ENCODE peak calls at places on chromosomes 3 and 15, in eight cellular contexts. One of them, this sample, is unnamed. For H3K4me1, the result is how much of the 10 kb centered on the place peaks cover.

GRCh38 chr15:72161351-72162132 is 36.0 kb downstream of the GRAMD2A start:
- DNase-seq in GM23248: no peak
- DNase-seq in H1: no peak
- DNase-seq in neuronal stem cell: peak
- DNase-seq in trophoblast cell: peak
- DNase-seq in MM.1S: no peak
- DNase-seq in DND-41: no peak
- DNase-seq in HCT116: no peak
- DNase-seq in this sample: no peak

GRCh38 chr15:65410036-65410435 is 12.7 kb downstream of the IGDCC4 start:
- DNase-seq in neuronal stem cell: no peak
- DNase-seq in GM23248: no peak
- DNase-seq in MM.1S: no peak
- DNase-seq in DND-41: no peak
- DNase-seq in HCT116: no peak
- DNase-seq in trophoblast cell: no peak
- DNase-seq in H1: no peak
- DNase-seq in this sample: no peak

GRCh38 chr3:153752405-153753027 is 368.7 kb upstream of the ARHGEF26 start:
- DNase-seq in DND-41: no peak
- DNase-seq in HCT116: no peak
- DNase-seq in H1: no peak
- DNase-seq in neuronal stem cell: no peak
- DNase-seq in trophoblast cell: no peak
- DNase-seq in GM23248: peak
- DNase-seq in MM.1S: no peak
- DNase-seq in this sample: no peak

GRCh38 chr3:141303481-141304223 is 64.7 kb upstream of the ZBTB38 start:
- DNase-seq in GM23248: peak
- DNase-seq in MM.1S: peak
- DNase-seq in DND-41: peak
- DNase-seq in neuronal stem cell: peak
- DNase-seq in H1: no peak
- DNase-seq in HCT116: peak
- DNase-seq in trophoblast cell: peak
- DNase-seq in this sample: peak

GRCh38 chr3:102174832-102175374 is 259.9 kb upstream of the ZPLD1 start:
- DNase-seq in neuronal stem cell: no peak
- DNase-seq in HCT116: no peak
- DNase-seq in H1: no peak
- DNase-seq in DND-41: no peak
- DNase-seq in trophoblast cell: no peak
- DNase-seq in MM.1S: no peak
- DNase-seq in GM23248: no peak
- DNase-seq in this sample: no peak

GRCh38 chr3:11717768-11718581 is 74.3 kb upstream of the VGLL4 start:
- DNase-seq in DND-41: no peak
- DNase-seq in HCT116: no peak
- DNase-seq in trophoblast cell: no peak
- DNase-seq in H1: no peak
- DNase-seq in neuronal stem cell: no peak
- DNase-seq in GM23248: peak
- DNase-seq in MM.1S: no peak
- DNase-seq in this sample: no peak

GRCh38 chr15:77784361-77785292 is 151.9 kb upstream of the LINGO1 start:
- DNase-seq in trophoblast cell: no peak
- DNase-seq in H1: no peak
- DNase-seq in GM23248: peak
- DNase-seq in neuronal stem cell: no peak
- DNase-seq in MM.1S: no peak
- DNase-seq in DND-41: no peak
- DNase-seq in HCT116: peak
- DNase-seq in this sample: no peak

GRCh38 chr15:37099321-37100108 is 834 bp downstream of the MEIS2 start:
- DNase-seq in HCT116: peak
- DNase-seq in DND-41: no peak
- DNase-seq in H1: no peak
- DNase-seq in neuronal stem cell: peak
- DNase-seq in trophoblast cell: peak
- DNase-seq in GM23248: peak
- DNase-seq in MM.1S: peak
- DNase-seq in this sample: no peak

GRCh38 chr15:53115563-53115962 is 325.4 kb upstream of the ONECUT1 start:
- DNase-seq in MM.1S: no peak
- DNase-seq in HCT116: no peak
- DNase-seq in H1: no peak
- DNase-seq in GM23248: no peak
- DNase-seq in DND-41: no peak
- DNase-seq in neuronal stem cell: no peak
- DNase-seq in trophoblast cell: no peak
- DNase-seq in this sample: no peak

GRCh38 chr15:23687143-23687470 is at the start of gene NDN:
- DNase-seq in neuronal stem cell: peak
- DNase-seq in trophoblast cell: no peak
- DNase-seq in MM.1S: no peak
- DNase-seq in DND-41: no peak
- DNase-seq in HCT116: no peak
- DNase-seq in GM23248: peak
- DNase-seq in H1: no peak
- DNase-seq in this sample: no peak

GRCh38 chr3:134918448-134918847 is 123.4 kb downstream of the EPHB1 start:
- DNase-seq in trophoblast cell: no peak
- DNase-seq in H1: no peak
- DNase-seq in HCT116: no peak
- DNase-seq in GM23248: no peak
- DNase-seq in neuronal stem cell: no peak
- DNase-seq in MM.1S: peak
- DNase-seq in DND-41: peak
- DNase-seq in this sample: no peak

GRCh38 chr3:75782506-75782905 is 2.8 kb downstream of the ZNF717 start:
- DNase-seq in HCT116: no peak
- DNase-seq in MM.1S: no peak
- DNase-seq in neuronal stem cell: no peak
- DNase-seq in DND-41: no peak
- DNase-seq in H1: no peak
- DNase-seq in trophoblast cell: no peak
- DNase-seq in GM23248: no peak
- DNase-seq in this sample: no peak

GRCh38 chr15:89231832-89232231 is 10.5 kb upstream of the RLBP1 start:
- DNase-seq in HCT116: no peak
- DNase-seq in MM.1S: no peak
- DNase-seq in H1: no peak
- DNase-seq in DND-41: no peak
- DNase-seq in trophoblast cell: no peak
- DNase-seq in neuronal stem cell: no peak
- DNase-seq in GM23248: no peak
- DNase-seq in this sample: no peak

GRCh38 chr15:32867313-32867626 is 149.5 kb downstream of the GREM1 start:
- DNase-seq in HCT116: peak
- DNase-seq in GM23248: peak
- DNase-seq in H1: no peak
- DNase-seq in MM.1S: no peak
- DNase-seq in neuronal stem cell: no peak
- DNase-seq in trophoblast cell: no peak
- DNase-seq in DND-41: no peak
- DNase-seq in this sample: no peak

GRCh38 chr3:40546811-40547210 is 22.1 kb downstream of the ZNF621 start:
- DNase-seq in DND-41: no peak
- DNase-seq in HCT116: no peak
- DNase-seq in GM23248: peak
- DNase-seq in MM.1S: no peak
- DNase-seq in neuronal stem cell: no peak
- DNase-seq in H1: no peak
- DNase-seq in trophoblast cell: no peak
- DNase-seq in this sample: no peak

DNA sequence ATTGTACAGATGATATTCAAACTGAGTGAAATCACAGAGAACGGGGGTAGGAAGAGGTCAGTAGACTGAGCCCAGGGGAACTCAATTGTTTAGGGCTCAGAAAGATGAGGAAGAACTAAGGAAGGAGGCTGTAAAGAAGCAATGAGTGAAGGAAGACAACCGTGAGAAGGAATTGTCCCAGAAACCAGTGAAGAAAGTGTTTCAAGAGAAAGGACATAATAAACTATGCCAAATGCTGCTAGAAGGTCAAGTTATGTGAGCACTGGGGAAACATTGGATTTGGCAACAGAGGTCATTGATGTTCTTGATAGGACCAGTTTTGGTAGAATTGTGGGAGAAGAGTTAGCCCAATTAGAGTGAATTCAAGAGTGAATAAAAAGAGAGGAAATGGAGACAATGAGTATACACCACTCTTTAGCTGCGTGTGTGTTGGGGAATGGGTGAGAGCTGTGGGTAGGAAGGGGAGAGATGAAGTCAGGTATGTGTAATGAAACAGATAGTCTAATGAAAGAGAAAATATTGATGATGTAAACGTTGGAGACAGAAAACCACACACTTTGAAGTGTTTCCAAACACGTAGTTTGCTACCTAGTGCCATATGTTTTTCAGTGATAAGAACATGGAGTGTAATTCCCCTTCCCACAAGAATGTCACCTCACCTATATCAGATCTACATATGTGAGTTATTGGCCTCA is 42.5 kb upstream of the MME start:
- DNase-seq in HCT116: no peak
- DNase-seq in GM23248: no peak
- DNase-seq in DND-41: no peak
- DNase-seq in trophoblast cell: no peak
- DNase-seq in H1: no peak
- DNase-seq in MM.1S: no peak
- DNase-seq in neuronal stem cell: no peak
- DNase-seq in this sample: no peak
- H2AFZ ChIP-seq in HCT116: no peak
- H2AFZ ChIP-seq in GM23248: no peak
- H2AFZ ChIP-seq in DND-41: no peak
- H2AFZ ChIP-seq in trophoblast cell: no peak
- H2AFZ ChIP-seq in H1: peak
- H2AFZ ChIP-seq in MM.1S: no peak
- H2AFZ ChIP-seq in neuronal stem cell: no peak
- H2AFZ ChIP-seq in this sample: no peak

DNA sequence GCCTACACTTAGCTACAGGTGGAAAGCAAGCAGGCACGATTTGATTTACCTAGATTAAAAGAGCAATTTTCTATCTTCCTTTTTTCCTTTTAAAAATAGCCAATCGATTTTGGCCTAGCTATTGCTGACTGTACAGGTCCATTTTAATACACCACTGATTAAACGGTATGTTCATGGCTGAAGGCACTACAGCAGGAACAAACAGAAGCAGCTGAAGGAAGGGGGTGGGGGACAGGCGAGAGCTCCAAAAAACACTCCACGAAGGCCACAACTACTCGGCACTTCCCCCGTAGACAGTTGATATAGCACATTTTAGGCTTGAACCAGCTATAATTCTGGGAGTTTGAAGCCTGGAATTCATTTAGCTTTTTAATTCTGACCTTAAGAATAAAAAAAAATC is 115.5 kb downstream of the TIGIT start:
- DNase-seq in HCT116: no peak
- DNase-seq in MM.1S: no peak
- DNase-seq in DND-41: no peak
- DNase-seq in trophoblast cell: no peak
- DNase-seq in H1: no peak
- DNase-seq in neuronal stem cell: no peak
- DNase-seq in GM23248: peak
- DNase-seq in this sample: no peak
- H3K4me1 ChIP-seq in HCT116: half or more
- H3K4me1 ChIP-seq in MM.1S: under half
- H3K4me1 ChIP-seq in DND-41: under half
- H3K4me1 ChIP-seq in trophoblast cell: under half
- H3K4me1 ChIP-seq in H1: under half
- H3K4me1 ChIP-seq in neuronal stem cell: under half
- H3K4me1 ChIP-seq in GM23248: half or more
- H3K4me1 ChIP-seq in this sample: under half

DNA sequence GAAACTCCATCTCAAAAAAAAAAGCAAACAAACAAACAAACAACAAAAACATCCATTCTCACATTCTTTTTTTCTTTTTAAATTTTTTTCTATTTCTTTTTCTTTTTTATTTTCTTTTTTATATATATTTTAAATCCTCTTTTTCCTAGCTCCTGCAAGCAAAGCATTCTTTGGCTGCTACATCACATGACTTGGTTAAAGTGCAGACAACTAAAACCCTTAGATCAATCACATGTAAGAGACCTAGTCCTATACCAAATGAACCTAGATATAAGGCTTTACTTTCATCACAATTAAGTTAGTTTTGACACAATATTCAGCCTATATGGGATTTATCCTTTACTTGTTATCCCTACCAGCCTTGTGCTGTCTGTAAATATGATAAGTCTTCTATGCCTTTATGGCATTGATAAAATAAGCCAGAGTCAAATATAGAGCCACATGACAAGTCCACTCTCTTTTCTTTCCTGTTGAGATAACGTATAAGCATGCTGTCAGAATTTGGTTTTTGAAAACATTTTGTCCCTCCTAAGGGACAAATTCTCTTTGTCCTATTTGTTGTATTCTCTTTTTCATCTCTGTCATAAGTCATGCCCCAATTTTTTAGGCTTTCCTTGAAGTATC is 11.3 kb downstream of the UBR1 start:
- DNase-seq in H1: no peak
- DNase-seq in HCT116: no peak
- DNase-seq in GM23248: no peak
- DNase-seq in neuronal stem cell: no peak
- DNase-seq in trophoblast cell: no peak
- DNase-seq in MM.1S: no peak
- DNase-seq in DND-41: no peak
- DNase-seq in this sample: no peak
- H2AFZ ChIP-seq in H1: no peak
- H2AFZ ChIP-seq in HCT116: no peak
- H2AFZ ChIP-seq in GM23248: no peak
- H2AFZ ChIP-seq in neuronal stem cell: no peak
- H2AFZ ChIP-seq in trophoblast cell: no peak
- H2AFZ ChIP-seq in MM.1S: no peak
- H2AFZ ChIP-seq in DND-41: no peak
- H2AFZ ChIP-seq in this sample: no peak

GRCh38 chr3:105767776-105768175 is 101.0 kb downstream of the CBLB start:
- DNase-seq in H1: no peak
- DNase-seq in MM.1S: no peak
- DNase-seq in neuronal stem cell: no peak
- DNase-seq in DND-41: no peak
- DNase-seq in HCT116: no peak
- DNase-seq in trophoblast cell: no peak
- DNase-seq in GM23248: no peak
- DNase-seq in this sample: no peak

GRCh38 chr3:105759442-105760078 is 109.3 kb downstream of the CBLB start:
- DNase-seq in H1: no peak
- DNase-seq in MM.1S: no peak
- DNase-seq in trophoblast cell: no peak
- DNase-seq in DND-41: no peak
- DNase-seq in GM23248: no peak
- DNase-seq in neuronal stem cell: no peak
- DNase-seq in HCT116: no peak
- DNase-seq in this sample: no peak

GRCh38 chr3:105764378-105765376 is 104.1 kb downstream of the CBLB start:
- DNase-seq in DND-41: no peak
- DNase-seq in HCT116: no peak
- DNase-seq in H1: no peak
- DNase-seq in trophoblast cell: no peak
- DNase-seq in neuronal stem cell: no peak
- DNase-seq in MM.1S: no peak
- DNase-seq in GM23248: no peak
- DNase-seq in this sample: no peak

GRCh38 chr3:105762749-105763673 is 105.8 kb downstream of the CBLB start:
- DNase-seq in MM.1S: no peak
- DNase-seq in H1: no peak
- DNase-seq in trophoblast cell: no peak
- DNase-seq in HCT116: no peak
- DNase-seq in DND-41: no peak
- DNase-seq in neuronal stem cell: no peak
- DNase-seq in GM23248: no peak
- DNase-seq in this sample: no peak

GRCh38 chr3:105763674-105764036 is 105.2 kb downstream of the CBLB start:
- DNase-seq in neuronal stem cell: no peak
- DNase-seq in DND-41: no peak
- DNase-seq in MM.1S: no peak
- DNase-seq in trophoblast cell: no peak
- DNase-seq in H1: no peak
- DNase-seq in HCT116: no peak
- DNase-seq in GM23248: no peak
- DNase-seq in this sample: no peak
- H3K4me1 ChIP-seq in neuronal stem cell: under half
- H3K4me1 ChIP-seq in DND-41: under half
- H3K4me1 ChIP-seq in MM.1S: under half
- H3K4me1 ChIP-seq in trophoblast cell: under half
- H3K4me1 ChIP-seq in H1: under half
- H3K4me1 ChIP-seq in HCT116: under half
- H3K4me1 ChIP-seq in GM23248: under half
- H3K4me1 ChIP-seq in this sample: under half